ENCODE peak calls at places on chromosomes 11 and 22, in four cellular contexts. One of them, this sample, is unnamed. For H3K36me3, the result is how much of the 10 kb centered on the place peaks cover.

GRCh38 chr11:35009191-35009940 is 92.9 kb downstream of the PDHX start:
- DNase-seq in heart left ventricle: no peak
- DNase-seq in uterus: peak
- DNase-seq in kidney: no peak
- DNase-seq in this sample: no peak

GRCh38 chr22:39221999-39222686 is 22.6 kb downstream of the PDGFB start:
- DNase-seq in kidney: peak
- DNase-seq in uterus: no peak
- DNase-seq in heart left ventricle: no peak
- DNase-seq in this sample: no peak

GRCh38 chr11:121540627-121541026 is 87.9 kb upstream of the SORL1-AS1 start:
- DNase-seq in kidney: no peak
- DNase-seq in heart left ventricle: no peak
- DNase-seq in uterus: no peak
- DNase-seq in this sample: no peak

GRCh38 chr11:86799680-86800075 is 664 bp upstream of the PRSS23 start:
- DNase-seq in kidney: peak
- DNase-seq in heart left ventricle: no peak
- DNase-seq in uterus: peak
- DNase-seq in this sample: no peak

GRCh38 chr11:93396356-93396755 is 65.8 kb downstream of the DEUP1 start:
- DNase-seq in kidney: no peak
- DNase-seq in uterus: no peak
- DNase-seq in heart left ventricle: no peak
- DNase-seq in this sample: no peak

GRCh38 chr11:16902182-16902581 is 112.0 kb downstream of the PLEKHA7 start:
- DNase-seq in heart left ventricle: no peak
- DNase-seq in kidney: no peak
- DNase-seq in uterus: no peak
- DNase-seq in this sample: no peak

GRCh38 chr11:104798794-104799193 is 99.5 kb downstream of the CASP12 start:
- DNase-seq in uterus: no peak
- DNase-seq in kidney: no peak
- DNase-seq in heart left ventricle: no peak
- DNase-seq in this sample: no peak

GRCh38 chr11:44754876-44755552 is 28.3 kb downstream of the TSPAN18 start:
- DNase-seq in heart left ventricle: no peak
- DNase-seq in kidney: no peak
- DNase-seq in uterus: peak
- DNase-seq in this sample: no peak

GRCh38 chr22:20581503-20582170 is 74.2 kb downstream of the MED15 start:
- DNase-seq in uterus: no peak
- DNase-seq in kidney: no peak
- DNase-seq in heart left ventricle: no peak
- DNase-seq in this sample: no peak

GRCh38 chr11:70108250-70108649 is 30.1 kb downstream of the ANO1 start:
- DNase-seq in heart left ventricle: no peak
- DNase-seq in kidney: no peak
- DNase-seq in uterus: peak
- DNase-seq in this sample: peak

GRCh38 chr22:46512683-46513082 is 24.7 kb downstream of the CELSR1 start:
- DNase-seq in heart left ventricle: no peak
- DNase-seq in uterus: no peak
- DNase-seq in kidney: peak
- DNase-seq in this sample: no peak

GRCh38 chr11:67213251-67213650 is 53.0 kb upstream of the GRK2 start:
- DNase-seq in kidney: no peak
- DNase-seq in uterus: no peak
- DNase-seq in heart left ventricle: no peak
- DNase-seq in this sample: no peak

GRCh38 chr22:20802452-20802851 is 28.5 kb downstream of the SERPIND1 start:
- DNase-seq in uterus: no peak
- DNase-seq in kidney: no peak
- DNase-seq in heart left ventricle: no peak
- DNase-seq in this sample: no peak

GRCh38 chr22:48300877-48301276 is 1526.8 kb downstream of the BRD1 start:
- DNase-seq in uterus: no peak
- DNase-seq in kidney: no peak
- DNase-seq in heart left ventricle: no peak
- DNase-seq in this sample: no peak

GRCh38 chr22:50305658-50306566 is 1.5 kb downstream of the PLXNB2 start:
- DNase-seq in kidney: peak
- DNase-seq in uterus: peak
- DNase-seq in heart left ventricle: peak
- DNase-seq in this sample: peak

GRCh38 chr11:34345012-34345804 is 12.6 kb downstream of the ABTB2 start:
- DNase-seq in kidney: peak
- DNase-seq in uterus: peak
- DNase-seq in heart left ventricle: no peak
- DNase-seq in this sample: peak

GRCh38 chr11:206516-207212 is 535 bp downstream of the BET1L start:
- DNase-seq in kidney: peak
- DNase-seq in heart left ventricle: no peak
- DNase-seq in uterus: peak
- DNase-seq in this sample: peak

GRCh38 chr22:46295277-46295971 is 1.2 kb upstream of the GTSE1 start:
- DNase-seq in uterus: no peak
- DNase-seq in heart left ventricle: no peak
- DNase-seq in kidney: no peak
- DNase-seq in this sample: no peak

GRCh38 chr22:20741634-20742581 is 32.0 kb upstream of the SERPIND1 start:
- DNase-seq in kidney: peak
- DNase-seq in uterus: no peak
- DNase-seq in heart left ventricle: no peak
- DNase-seq in this sample: no peak

GRCh38 chr22:19430890-19431541 is 517 bp downstream of the HIRA start:
- DNase-seq in kidney: peak
- DNase-seq in heart left ventricle: peak
- DNase-seq in uterus: no peak
- DNase-seq in this sample: no peak

GRCh38 chr11:122209619-122210377 is 93.8 kb upstream of the BLID start:
- DNase-seq in uterus: peak
- DNase-seq in kidney: no peak
- DNase-seq in heart left ventricle: no peak
- DNase-seq in this sample: no peak

GRCh38 chr22:22479999-22480532 is 28.5 kb downstream of the ZNF280B start:
- DNase-seq in uterus: no peak
- DNase-seq in heart left ventricle: no peak
- DNase-seq in kidney: no peak
- DNase-seq in this sample: no peak

GRCh38 chr11:69726481-69726880 is 22.7 kb upstream of the FGF19 start:
- DNase-seq in kidney: peak
- DNase-seq in uterus: no peak
- DNase-seq in heart left ventricle: no peak
- DNase-seq in this sample: no peak

GRCh38 chr22:48335442-48336139 is 1492.1 kb downstream of the BRD1 start:
- DNase-seq in kidney: peak
- DNase-seq in heart left ventricle: no peak
- DNase-seq in uterus: no peak
- DNase-seq in this sample: no peak

GRCh38 chr11:125350206-125351044 is 145.6 kb downstream of the FEZ1 start:
- DNase-seq in uterus: no peak
- DNase-seq in kidney: no peak
- DNase-seq in heart left ventricle: no peak
- DNase-seq in this sample: no peak

GRCh38 chr11:72581067-72581466 is 93.2 kb downstream of the PDE2A start:
- DNase-seq in uterus: peak
- DNase-seq in kidney: peak
- DNase-seq in heart left ventricle: peak
- DNase-seq in this sample: no peak

GRCh38 chr11:94753630-94754029 is 14.5 kb upstream of the AMOTL1 start:
- DNase-seq in kidney: no peak
- DNase-seq in heart left ventricle: no peak
- DNase-seq in uterus: no peak
- DNase-seq in this sample: no peak

GRCh38 chr11:8310743-8311298 is 47.1 kb upstream of the LMO1 start:
- DNase-seq in uterus: no peak
- DNase-seq in kidney: peak
- DNase-seq in heart left ventricle: no peak
- DNase-seq in this sample: no peak

GRCh38 chr11:76803023-76803422 is 19.9 kb downstream of the TSKU start:
- DNase-seq in heart left ventricle: peak
- DNase-seq in kidney: no peak
- DNase-seq in uterus: no peak
- DNase-seq in this sample: peak

DNA sequence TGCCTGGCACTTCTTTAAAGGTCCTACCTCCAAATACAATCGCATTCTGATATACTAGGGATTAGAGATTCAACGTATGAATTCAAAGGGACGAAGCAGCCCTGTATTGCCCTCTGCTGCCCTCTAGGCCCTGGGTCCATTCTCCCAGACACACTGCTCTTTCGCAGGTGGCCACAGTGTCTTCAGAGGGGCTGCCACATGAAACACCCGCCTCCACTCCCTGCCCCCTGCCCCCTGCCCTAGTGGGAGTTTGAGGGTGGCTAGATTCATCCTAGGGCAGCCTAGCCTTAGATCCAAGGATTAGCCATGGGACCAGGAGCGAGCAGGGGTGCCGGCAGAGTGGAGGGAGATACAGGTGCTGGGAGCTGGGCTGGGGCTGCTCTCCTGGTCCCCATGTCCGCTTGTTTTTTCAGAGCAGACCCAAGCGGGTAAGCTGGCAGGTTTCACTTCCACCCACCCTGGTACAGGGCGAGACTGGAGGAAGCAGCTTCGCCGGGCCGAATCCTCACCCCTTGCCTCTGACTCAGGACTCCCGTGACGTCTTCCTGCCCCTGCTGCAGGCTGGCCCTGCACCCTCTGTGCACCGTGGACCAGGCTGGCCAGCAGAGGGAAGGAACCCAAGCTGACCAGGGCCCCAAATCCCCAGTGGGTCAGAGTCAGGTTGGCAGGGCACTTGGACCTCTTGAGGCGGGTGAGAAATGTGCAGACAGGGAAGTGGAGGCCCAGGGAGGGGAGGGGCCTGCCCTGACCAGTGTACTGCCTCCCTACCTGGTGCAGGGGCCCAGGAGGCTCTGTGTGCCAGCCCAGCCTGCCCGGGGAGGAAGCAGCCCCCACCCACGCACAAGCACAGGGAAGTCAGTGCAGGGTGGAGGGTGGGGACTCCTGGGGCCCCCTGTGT is 28.4 kb upstream of the HMOX1 start:
- DNase-seq in kidney: peak
- DNase-seq in heart left ventricle: peak
- DNase-seq in uterus: peak
- DNase-seq in this sample: no peak
- TF ChIP-seq CTCF in kidney: peak
- TF ChIP-seq CTCF in heart left ventricle: peak
- TF ChIP-seq CTCF in uterus: no peak
- TF ChIP-seq CTCF in this sample: no peak

GRCh38 chr11:10603721-10604297 is 35.3 kb upstream of the LYVE1 start:
- DNase-seq in heart left ventricle: no peak
- DNase-seq in kidney: no peak
- DNase-seq in uterus: no peak
- DNase-seq in this sample: no peak
- H3K36me3 ChIP-seq in heart left ventricle: under half
- H3K36me3 ChIP-seq in kidney: under half
- H3K36me3 ChIP-seq in uterus: under half
- H3K36me3 ChIP-seq in this sample: under half

GRCh38 chr22:42111798-42112197 is 18.8 kb downstream of the CYP2D6 start:
- DNase-seq in heart left ventricle: no peak
- DNase-seq in uterus: no peak
- DNase-seq in kidney: no peak
- DNase-seq in this sample: no peak
- TF ChIP-seq CTCF in heart left ventricle: no peak
- TF ChIP-seq CTCF in uterus: no peak
- TF ChIP-seq CTCF in kidney: no peak
- TF ChIP-seq CTCF in this sample: no peak

GRCh38 chr11:117361432-117361831 is 33.8 kb downstream of the CEP164 start:
- DNase-seq in uterus: no peak
- DNase-seq in heart left ventricle: no peak
- DNase-seq in kidney: no peak
- DNase-seq in this sample: no peak

GRCh38 chr11:117366183-117366582 is 38.5 kb downstream of the CEP164 start:
- DNase-seq in kidney: no peak
- DNase-seq in uterus: no peak
- DNase-seq in heart left ventricle: no peak
- DNase-seq in this sample: no peak

GRCh38 chr11:117371453-117371852 is 43.8 kb downstream of the CEP164 start:
- DNase-seq in uterus: no peak
- DNase-seq in kidney: no peak
- DNase-seq in heart left ventricle: no peak
- DNase-seq in this sample: no peak

GRCh38 chr11:117369521-117369920 is 41.9 kb downstream of the CEP164 start:
- DNase-seq in kidney: no peak
- DNase-seq in heart left ventricle: no peak
- DNase-seq in uterus: no peak
- DNase-seq in this sample: no peak

DNA sequence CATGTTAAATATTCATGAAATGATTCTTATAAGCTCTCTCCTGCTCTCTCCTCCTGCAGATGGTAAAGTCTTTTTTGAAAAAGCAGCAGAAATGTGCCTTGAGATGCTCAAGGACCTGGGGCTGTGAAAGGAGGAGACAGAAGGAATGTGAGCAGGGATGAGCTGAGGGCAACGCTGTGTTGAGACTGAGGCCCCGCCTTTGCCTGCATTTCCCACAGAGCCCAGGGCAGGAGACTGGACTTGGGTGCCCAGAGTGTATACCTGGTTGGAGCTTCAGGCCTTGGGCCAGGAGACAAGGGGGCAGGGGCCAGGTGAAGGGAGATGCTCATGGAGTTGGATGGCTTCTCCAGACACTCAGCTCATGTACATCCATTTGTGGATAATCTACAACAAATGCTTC is 39.2 kb downstream of the CEP164 start:
- DNase-seq in uterus: no peak
- DNase-seq in kidney: no peak
- DNase-seq in heart left ventricle: no peak
- DNase-seq in this sample: no peak
- H3K36me3 ChIP-seq in uterus: under half
- H3K36me3 ChIP-seq in kidney: under half
- H3K36me3 ChIP-seq in heart left ventricle: half or more
- H3K36me3 ChIP-seq in this sample: under half

GRCh38 chr11:73762732-73763131 is 1.9 kb upstream of the RAB6A start:
- DNase-seq in heart left ventricle: no peak
- DNase-seq in uterus: no peak
- DNase-seq in kidney: no peak
- DNase-seq in this sample: no peak
- TF ChIP-seq CTCF in heart left ventricle: no peak
- TF ChIP-seq CTCF in uterus: no peak
- TF ChIP-seq CTCF in kidney: no peak
- TF ChIP-seq CTCF in this sample: no peak

This sample was measured in breast epithelium.